ENCODE peak calls at places on chromosome 7, in four cellular contexts. X, S, Y and N are unnamed samples.
A peak's percentile ranks its signal among the peaks of the same experiment; 100 is the strongest.

GRCh38 chr7:149436358-149436757 is 24.5 kb downstream of the ZNF777 start:
- DNase-seq in X (no peak), S (no peak), Y (no peak), N (no peak)

GRCh38 chr7:85226401-85227085 is 39.7 kb upstream of the SEMA3D start:
- DNase-seq in X (no peak), S (no peak), Y (no peak), N (no peak)

GRCh38 chr7:148729984-148730733 is 31.5 kb downstream of the CUL1 start:
- DNase-seq in X (no peak), S (no peak), Y (no peak), N (no peak)

GRCh38 chr7:84104841-84105240 is 89.7 kb downstream of the SEMA3A start:
- DNase-seq in X (no peak), S (no peak), Y (no peak), N (no peak)

GRCh38 chr7:118306771-118307170 is 82.3 kb downstream of the ANKRD7 start:
- DNase-seq in X (no peak), S (no peak), Y (no peak), N (no peak)

GRCh38 chr7:124101173-124101768 is 68.4 kb upstream of the TMEM229A start:
- DNase-seq in X (no peak), S (no peak), Y (peak; percentile 14), N (peak; percentile 11)

GRCh38 chr7:147547252-147547897 is 1043.2 kb upstream of the C7orf33 start:
- DNase-seq in X (no peak), S (peak; percentile 38), Y (peak; percentile 10), N (peak; percentile 64)

GRCh38 chr7:51274955-51275354 is 41.7 kb downstream of the COBL start:
- DNase-seq in X (no peak), S (no peak), Y (no peak), N (no peak)

GRCh38 chr7:79610301-79610700 is 156.8 kb upstream of the MAGI2 start:
- DNase-seq in X (no peak), S (no peak), Y (no peak), N (no peak)

GRCh38 chr7:157033483-157034473 is 23.3 kb upstream of the MNX1 start:
- DNase-seq in X (no peak), S (no peak), Y (no peak), N (no peak)

GRCh38 chr7:129702316-129702715 is 90.8 kb downstream of the NRF1 start:
- DNase-seq in X (no peak), S (no peak), Y (no peak), N (no peak)

GRCh38 chr7:142240546-142240945 is 17.3 kb downstream of the PRSS58 start:
- DNase-seq in X (no peak), S (no peak), Y (no peak), N (no peak)

GRCh38 chr7:101593556-101593955 is 35.5 kb downstream of the MYL10 start:
- DNase-seq in X (no peak), S (no peak), Y (no peak), N (no peak)

GRCh38 chr7:34096777-34097176 is 191.4 kb downstream of the BMPER start:
- DNase-seq in X (no peak), S (no peak), Y (no peak), N (peak; percentile 22)

GRCh38 chr7:101378808-101379207 is 16.1 kb downstream of the COL26A1 start:
- DNase-seq in X (no peak), S (no peak), Y (no peak), N (peak; percentile 85)

GRCh38 chr7:50745835-50746234 is 36.9 kb downstream of the GRB10 start:
- DNase-seq in X (no peak), S (no peak), Y (no peak), N (no peak)

GRCh38 chr7:29237483-29237882 is 42.9 kb downstream of the CHN2 start:
- DNase-seq in X (no peak), S (no peak), Y (peak; percentile 23), N (no peak)

GRCh38 chr7:157018328-157018996 is 8.0 kb upstream of the MNX1 start:
- DNase-seq in X (no peak), S (no peak), Y (no peak), N (no peak)

GRCh38 chr7:105015631-105015965 is 1.6 kb downstream of the KMT2E start:
- DNase-seq in X (no peak), S (no peak), Y (no peak), N (no peak)

GRCh38 chr7:25708211-25708610 is 443.8 kb upstream of the NFE2L3 start:
- DNase-seq in X (no peak), S (no peak), Y (no peak), N (no peak)

GRCh38 chr7:122299624-122299934 is 5.0 kb downstream of the FEZF1 start:
- DNase-seq in X (no peak), S (no peak), Y (no peak), N (no peak)

GRCh38 chr7:136859798-136860197 is 8.7 kb upstream of the CHRM2 start:
- DNase-seq in X (no peak), S (no peak), Y (no peak), N (no peak)

GRCh38 chr7:43439631-43440401 is 143.1 kb upstream of the STK17A start:
- DNase-seq in X (peak; percentile 13), S (peak; percentile 77), Y (peak; percentile 51), N (peak; percentile 79)

GRCh38 chr7:121113288-121113687 is 124.8 kb downstream of the CPED1 start:
- DNase-seq in X (no peak), S (no peak), Y (no peak), N (no peak)

GRCh38 chr7:86904949-86905834 is 154.3 kb downstream of the ELAPOR2 start:
- DNase-seq in X (no peak), S (no peak), Y (peak; percentile 16), N (peak; percentile 16)

GRCh38 chr7:159099711-159100231 is 44.9 kb downstream of the VIPR2 start:
- DNase-seq in X (no peak), S (no peak), Y (no peak), N (no peak)
- TF ChIP-seq SUZ12 in X (no peak), S (no peak), Y (no peak), N (no peak)

GRCh38 chr7:69277361-69277760 is 320.9 kb upstream of the AUTS2 start:
- DNase-seq in X (no peak), S (no peak), Y (no peak), N (no peak)

DNA sequence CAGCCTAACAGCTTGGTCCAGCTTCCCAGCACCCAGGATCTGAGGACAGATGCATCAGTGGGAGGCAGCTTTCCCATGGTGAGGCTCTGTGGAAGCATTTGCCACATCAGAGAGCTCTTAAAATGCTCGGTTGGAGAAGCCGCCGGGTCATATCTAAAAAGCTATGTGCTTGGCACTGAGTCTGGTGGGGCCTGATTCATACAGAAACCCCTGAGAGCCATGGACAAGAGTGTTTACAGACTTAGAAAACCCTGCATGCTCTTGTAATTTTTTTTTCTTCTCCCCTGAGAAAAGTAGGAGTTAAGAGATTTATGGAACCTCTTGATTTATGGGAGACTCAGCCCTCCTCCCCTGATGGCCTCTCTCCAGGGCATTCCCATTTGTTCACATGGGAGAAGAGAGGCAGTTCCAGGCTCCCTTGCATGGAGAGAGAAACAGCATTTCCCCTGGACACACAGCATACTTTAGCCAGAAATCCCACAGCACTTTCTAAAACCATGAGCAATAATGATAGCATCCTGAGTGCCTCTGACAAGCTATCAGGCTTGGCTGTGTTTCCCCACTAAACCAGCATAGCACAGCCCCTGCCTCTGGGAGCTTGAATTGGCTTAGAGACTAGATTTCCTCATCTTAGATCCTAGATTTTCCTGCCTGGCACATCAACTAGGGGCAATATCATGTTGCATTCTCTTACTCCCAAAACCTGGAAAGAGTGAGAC is 322.1 kb upstream of the AUTS2 start:
- DNase-seq in X (no peak), S (no peak), Y (no peak), N (no peak)
- TF ChIP-seq ZNF274 in X (no peak), S (no peak), Y (no peak), N (no peak)

GRCh38 chr7:64945481-64945756 is 42.3 kb downstream of the ZNF273 start:
- DNase-seq in X (no peak), S (no peak), Y (no peak), N (no peak)

GRCh38 chr7:64947252-64948000 is 43.4 kb downstream of the ZNF117 start:
- DNase-seq in X (no peak), S (no peak), Y (no peak), N (no peak)

GRCh38 chr7:64945776-64946175 is 42.7 kb downstream of the ZNF273 start:
- DNase-seq in X (no peak), S (no peak), Y (no peak), N (no peak)

GRCh38 chr7:64951250-64951848 is 39.5 kb downstream of the ZNF117 start:
- DNase-seq in X (peak; percentile 16), S (no peak), Y (peak; percentile 52), N (no peak)

GRCh38 chr7:64946772-64947171 is 43.7 kb downstream of the ZNF273 start:
- DNase-seq in X (no peak), S (no peak), Y (peak; percentile 27), N (peak; percentile 59)
- TF ChIP-seq YY1 in X (no peak), S (no peak), Y (no peak), N (no peak)

DNA sequence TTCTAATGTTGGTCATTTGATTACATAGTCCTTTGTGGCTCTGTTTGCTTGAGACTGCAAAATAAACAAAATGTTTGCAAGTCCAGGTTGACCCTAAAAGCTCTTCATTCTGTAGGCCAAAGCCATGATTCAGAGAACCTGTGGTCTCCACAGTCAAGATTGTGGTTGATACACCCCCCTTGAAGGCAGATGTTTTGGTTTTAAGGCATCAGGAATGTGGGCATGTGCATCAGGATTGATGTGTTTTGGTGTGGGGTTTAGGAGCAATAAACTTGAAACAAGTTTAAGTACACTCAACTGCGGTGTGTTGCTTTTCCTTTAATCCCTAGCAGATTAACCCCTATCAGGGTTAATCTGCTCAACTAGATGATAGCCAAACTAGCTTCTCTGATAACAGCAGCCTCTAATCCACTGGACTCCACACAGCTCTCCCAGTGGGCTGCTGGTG is 379.1 kb upstream of the GALNT17 start:
- DNase-seq in X (no peak), S (no peak), Y (peak; percentile 29), N (no peak)
- TF ChIP-seq SUZ12 in X (no peak), S (no peak), Y (no peak), N (no peak)

GRCh38 chr7:41977165-41977651 is 259.8 kb downstream of the GLI3 start:
- DNase-seq in X (no peak), S (no peak), Y (peak; percentile 21), N (peak; percentile 58)
- TF ChIP-seq ZNF274 in X (no peak), S (no peak), Y (no peak), N (no peak)

GRCh38 chr7:138226001-138226476 is 149.8 kb downstream of the AKR1D1 start:
- DNase-seq in X (no peak), S (no peak), Y (peak; percentile 59), N (no peak)
- TF ChIP-seq YY1 in X (no peak), S (no peak), Y (no peak), N (no peak)